ENCODE peak calls at places on chromosomes 4 and X, in ten cellular contexts. S is MM.1S, V is fibroblast of lung, J is hepatocyte, X is mesenchymal stem cell, I is PC-3, K is astrocyte, M is mesendoderm, N is H9, C is neuronal stem cell. H is an unnamed sample.

GRCh38 chr4:120843840-120844527 is 78.5 kb downstream of the PRDM5 start:
- DNase-seq in S (no peak), V (no peak), J (peak; percentile 33), X (no peak), I (peak; percentile 4), K (no peak), M (peak; percentile 62), N (peak; percentile 58), C (no peak), H (peak; percentile 32)

GRCh38 chr4:158884280-158884679 is 115.5 kb downstream of the FNIP2 start:
- DNase-seq in S (no peak), V (no peak), J (no peak), X (no peak), I (no peak), K (peak; percentile 14), M (no peak), N (no peak), C (no peak), H (no peak)

GRCh38 chrX:86215260-86215659 is 67.0 kb downstream of the DACH2 start:
- DNase-seq in S (no peak), V (no peak), J (no peak), X (no peak), I (no peak), K (no peak), M (no peak), N (no peak), C (no peak), H (no peak)

GRCh38 chr4:74555231-74555630 is 110.3 kb downstream of the AREG start:
- DNase-seq in S (no peak), V (no peak), J (no peak), X (no peak), I (peak; percentile 87), K (peak; percentile 87), M (no peak), N (no peak), C (no peak), H (no peak)

GRCh38 chr4:125306112-125306511 is 8.6 kb upstream of the FAT4 start:
- DNase-seq in S (no peak), V (no peak), J (no peak), X (no peak), I (no peak), K (no peak), M (peak; percentile 30), N (no peak), C (no peak), H (no peak)

GRCh38 chr4:102281171-102281842 is 64.0 kb downstream of the SLC39A8 start:
- DNase-seq in S (no peak), V (no peak), J (no peak), X (no peak), I (no peak), K (no peak), M (no peak), N (no peak), C (no peak), H (no peak)

GRCh38 chr4:8765631-8766590 is 105.7 kb downstream of the HMX1 start:
- DNase-seq in S (no peak), V (no peak), J (no peak), X (no peak), I (no peak), K (no peak), M (no peak), N (no peak), C (no peak), H (no peak)

GRCh38 chr4:95363579-95363965 is 185.2 kb downstream of the UNC5C start:
- DNase-seq in S (peak; percentile 37), V (no peak), J (no peak), X (no peak), I (no peak), K (no peak), M (no peak), N (no peak), C (no peak), H (no peak)

GRCh38 chr4:40878548-40879055 is 128.8 kb downstream of the NSUN7 start:
- DNase-seq in S (no peak), V (no peak), J (no peak), X (no peak), I (no peak), K (no peak), M (no peak), N (no peak), C (no peak), H (no peak)

GRCh38 chr4:181194096-181194495 is 1049.1 kb upstream of the TENM3 start:
- DNase-seq in S (no peak), V (no peak), J (no peak), X (no peak), I (no peak), K (peak; percentile 81), M (peak; percentile 63), N (no peak), C (no peak), H (no peak)

GRCh38 chr4:20028694-20029093 is 223.0 kb upstream of the SLIT2 start:
- DNase-seq in S (no peak), V (peak; percentile 26), J (no peak), X (no peak), I (peak; percentile 79), K (peak; percentile 59), M (no peak), N (no peak), C (no peak), H (no peak)

GRCh38 chrX:37812110-37812509 is 32.3 kb downstream of the CYBB start:
- DNase-seq in S (no peak), V (no peak), J (no peak), X (no peak), I (no peak), K (no peak), M (no peak), N (no peak), C (no peak), H (no peak)

GRCh38 chrX:133640161-133641015 is 225.1 kb upstream of the GPC4 start:
- DNase-seq in S (no peak), V (no peak), J (no peak), X (no peak), I (peak; percentile 58), K (peak; percentile 50), M (peak; percentile 53), N (peak; percentile 28), C (peak; percentile 9), H (no peak)

GRCh38 chr4:167111622-167112021 is 122.7 kb downstream of the SPOCK3 start:
- DNase-seq in S (no peak), V (no peak), J (no peak), X (no peak), I (peak; percentile 51), K (no peak), M (peak; percentile 43), N (no peak), C (no peak), H (no peak)

GRCh38 chr4:161554372-161554990 is 609.3 kb downstream of the FSTL5 start:
- DNase-seq in S (no peak), V (peak; percentile 78), J (no peak), X (peak; percentile 75), I (peak; percentile 59), K (peak; percentile 74), M (no peak), N (no peak), C (no peak), H (no peak)

GRCh38 chr4:152738812-152739211 is 40.7 kb downstream of the TIGD4 start:
- DNase-seq in S (no peak), V (peak; percentile 12), J (no peak), X (no peak), I (no peak), K (no peak), M (no peak), N (no peak), C (no peak), H (no peak)
- H3K4me2 ChIP-seq in S (no peak overlapping the region), V (no peak overlapping the region), J (no peak overlapping the region), X (no peak overlapping the region), I (no peak overlapping the region), K (no peak overlapping the region), M (no peak overlapping the region), N (no peak overlapping the region), C (no peak overlapping the region), H (no peak overlapping the region)

GRCh38 chr4:10119773-10120172 is 3.2 kb upstream of the WDR1 start:
- DNase-seq in S (no peak), V (no peak), J (no peak), X (no peak), I (no peak), K (no peak), M (no peak), N (no peak), C (no peak), H (no peak)
- H3K4me1 ChIP-seq in S (peaks cover 27% of the 10 kb centered on the region), V (peaks cover 2% of the 10 kb centered on the region), J (peaks cover 47% of the 10 kb centered on the region), X (peaks cover 34% of the 10 kb centered on the region), I (peaks cover 12% of the 10 kb centered on the region), K (peaks cover 20% of the 10 kb centered on the region), M (peaks cover 9% of the 10 kb centered on the region), N (peaks cover 5% of the 10 kb centered on the region), C (peaks cover 19% of the 10 kb centered on the region), H (peaks cover 31% of the 10 kb centered on the region)

DNA sequence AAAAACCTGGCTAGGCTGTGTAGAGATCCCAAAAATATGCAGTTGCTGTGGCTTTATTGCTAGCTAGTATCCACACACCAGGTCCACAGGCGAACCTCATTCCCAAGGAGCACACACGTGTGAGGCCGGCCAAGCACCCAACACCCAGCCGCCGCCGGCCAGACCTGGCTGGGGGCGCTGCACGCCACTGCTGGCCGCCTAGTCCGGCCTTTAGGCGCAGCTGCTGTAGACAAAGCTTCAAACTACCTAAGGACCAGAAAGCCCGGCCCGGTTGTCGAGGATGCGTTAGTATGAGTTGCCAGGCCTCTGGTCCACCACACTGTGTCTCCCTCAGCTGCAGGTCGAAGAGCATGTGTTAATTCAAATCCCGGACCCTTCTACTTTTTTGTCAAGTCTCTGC is 3.1 kb downstream of the POU3F4 start:
- DNase-seq in S (no peak), V (no peak), J (no peak), X (no peak), I (no peak), K (peak; percentile 36), M (peak; percentile 63), N (peak; percentile 60), C (no peak), H (no peak)
- H3K4me2 ChIP-seq in S (no peak overlapping the region), V (no peak overlapping the region), J (peak overlapping the region; percentile 68), X (no peak overlapping the region), I (no peak overlapping the region), K (peak overlapping the region; percentile 88), M (no peak overlapping the region), N (peak overlapping the region; percentile 49), C (peak overlapping the region; percentile 33), H (no peak overlapping the region)

GRCh38 chr4:6939761-6940743 is 30.4 kb downstream of the TBC1D14 start:
- DNase-seq in S (no peak), V (no peak), J (no peak), X (no peak), I (no peak), K (no peak), M (peak; percentile 47), N (no peak), C (no peak), H (no peak)

GRCh38 chr4:6942238-6942800 is 32.7 kb downstream of the TBC1D14 start:
- DNase-seq in S (peak; percentile 86), V (peak; percentile 98), J (peak; percentile 87), X (peak; percentile 99), I (peak; percentile 51), K (peak; percentile 93), M (peak; percentile 49), N (no peak), C (no peak), H (peak; percentile 54)

GRCh38 chr4:6943012-6943869 is 33.6 kb downstream of the TBC1D14 start:
- DNase-seq in S (no peak), V (no peak), J (no peak), X (peak; percentile 47), I (no peak), K (no peak), M (peak; percentile 65), N (no peak), C (no peak), H (no peak)

GRCh38 chr4:6940744-6941137 is 31.1 kb downstream of the TBC1D14 start:
- DNase-seq in S (no peak), V (no peak), J (no peak), X (no peak), I (no peak), K (no peak), M (no peak), N (no peak), C (no peak), H (no peak)

GRCh38 chr4:6941796-6942195 is 32.2 kb downstream of the TBC1D14 start:
- DNase-seq in S (no peak), V (no peak), J (no peak), X (no peak), I (no peak), K (no peak), M (no peak), N (no peak), C (no peak), H (peak; percentile 51)
- H3K4me1 ChIP-seq in S (peaks cover 32% of the 10 kb centered on the region), V (peaks cover 12% of the 10 kb centered on the region), J (peaks cover 47% of the 10 kb centered on the region), X (peaks cover 57% of the 10 kb centered on the region), I (peaks cover 15% of the 10 kb centered on the region), K (peaks cover 22% of the 10 kb centered on the region), M (peaks cover 19% of the 10 kb centered on the region), N (peaks cover 22% of the 10 kb centered on the region), C (peaks cover 36% of the 10 kb centered on the region), H (peaks cover 57% of the 10 kb centered on the region)